ENCODE peak calls at places on chromosomes 4 and X, in ten cellular contexts. X is epithelial cell of esophagus; U is effector memory CD8-positive, alpha-beta T cell; Z is activated naive CD4-positive, alpha-beta T cell treated with anti-CD3 and anti-CD28 coated beads, Interleukin-2, amount 10 ng/mL, durations not matched to agents 7 days and 5 days; H is stimulated activated CD4-positive, alpha-beta T cell treated with anti-CD3 and anti-CD28 coated beads, Interleukin-4, amount 100 ng/mL, for 1 hour; P is GM06990; S is ovary; I is posterior cingulate gyrus; T is ELR; G is NCI-H1105. K is an unnamed sample.

GRCh38 chr4:187618701-187619278 is 376.8 kb upstream of the ZFP42 start:
- DNase-seq in U (no peak), T (peak), X (peak), I (no peak), S (no peak), P (no peak), H (no peak), Z (no peak), G (no peak), K (peak)

GRCh38 chr4:168928875-168929274 is 81.2 kb downstream of the CBR4 start:
- DNase-seq in S (no peak), I (no peak), H (no peak), X (no peak), T (no peak), G (no peak), Z (no peak), P (no peak), U (no peak), K (no peak)

GRCh38 chr4:74104145-74104544 is 5.2 kb upstream of the CXCL2 start:
- DNase-seq in U (no peak), S (no peak), T (no peak), X (no peak), H (no peak), P (no peak), Z (no peak), G (no peak), I (no peak), K (no peak)

GRCh38 chr4:11456441-11456840 is 27.7 kb upstream of the HS3ST1 start:
- DNase-seq in G (no peak), H (no peak), P (no peak), U (no peak), T (no peak), Z (no peak), X (no peak), I (no peak), S (no peak), K (no peak)

GRCh38 chrX:26670521-26670920 is 454.6 kb downstream of the MAGEB5 start:
- DNase-seq in X (no peak), S (no peak), Z (no peak), H (no peak), U (no peak), T (no peak), P (no peak), G (no peak), I (no peak), K (no peak)

GRCh38 chrX:48508400-48509244 is at the start of gene PORCN:
- DNase-seq in S (peak), Z (peak), U (peak), T (peak), X (peak), P (peak), H (peak), I (peak), G (no peak), K (peak)

GRCh38 chrX:16804923-16805464 is 18.7 kb downstream of the TXLNG start:
- DNase-seq in P (no peak), T (no peak), S (peak), G (no peak), I (no peak), Z (no peak), X (no peak), H (no peak), U (no peak), K (no peak)

GRCh38 chrX:119753639-119754257 is 4.6 kb upstream of the SOWAHD start:
- DNase-seq in H (no peak), G (peak), Z (peak), S (no peak), T (peak), X (peak), U (peak), P (no peak), I (no peak), K (peak)

GRCh38 chr4:152817331-152817730 is 37.6 kb downstream of the ARFIP1 start:
- DNase-seq in X (no peak), Z (no peak), S (no peak), G (no peak), P (no peak), I (no peak), U (no peak), H (no peak), T (no peak), K (no peak)

GRCh38 chr4:48944659-48945290 is 38.2 kb upstream of the OCIAD2 start:
- DNase-seq in Z (peak), I (no peak), X (peak), H (peak), S (no peak), T (no peak), U (peak), P (no peak), G (no peak), K (peak)

GRCh38 chrX:31252133-31252532 is 180.3 kb upstream of the FTHL17 start:
- DNase-seq in H (no peak), P (no peak), I (no peak), Z (no peak), T (no peak), G (no peak), U (no peak), X (no peak), S (no peak), K (no peak)

GRCh38 chr4:186676531-186677158 is 47.0 kb downstream of the FAT1 start:
- DNase-seq in G (no peak), P (no peak), S (no peak), X (peak), T (peak), I (no peak), U (no peak), H (no peak), Z (no peak), K (peak)

GRCh38 chr4:82765134-82765533 is 33.5 kb downstream of the SCD5 start:
- DNase-seq in Z (no peak), T (no peak), U (no peak), X (no peak), H (no peak), G (no peak), P (no peak), S (no peak), I (no peak), K (no peak)

GRCh38 chr4:146095091-146095690 is 80.3 kb upstream of the LSM6 start:
- DNase-seq in S (no peak), H (no peak), G (peak), P (no peak), T (peak), Z (peak), X (peak), I (no peak), U (no peak), K (peak)

GRCh38 chrX:49167740-49168108 is 4.0 kb upstream of the PLP2 start:
- DNase-seq in T (no peak), X (no peak), G (no peak), I (no peak), S (no peak), Z (no peak), P (no peak), U (no peak), H (no peak), K (no peak)

GRCh38 chr4:154982187-154983047 is 201.3 kb downstream of the RBM46 start:
- DNase-seq in U (peak), G (no peak), X (peak), S (peak), P (no peak), H (peak), Z (peak), T (peak), I (peak), K (peak)

GRCh38 chr4:121711263-121712000 is 14.7 kb upstream of the ANXA5 start:
- DNase-seq in S (peak), T (peak), P (peak), H (peak), X (peak), Z (no peak), I (peak), G (no peak), U (no peak), K (peak)

GRCh38 chr4:76420901-76421581 is at the start of gene CCDC158:
- DNase-seq in Z (peak), G (no peak), I (no peak), S (no peak), U (no peak), H (peak), T (no peak), X (peak), P (no peak), K (no peak)

GRCh38 chr4:139609647-139610046 is 53.6 kb upstream of the SETD7 start:
- DNase-seq in U (no peak), X (peak), S (no peak), I (no peak), Z (no peak), T (peak), G (no peak), H (no peak), P (no peak), K (peak)

GRCh38 chr4:3375688-3376087 is 66.1 kb upstream of the HGFAC start:
- DNase-seq in S (no peak), P (no peak), U (no peak), H (no peak), G (no peak), X (peak), T (peak), Z (no peak), I (no peak), K (peak)

GRCh38 chr4:17092990-17093880 is 194.8 kb upstream of the LDB2 start:
- DNase-seq in P (no peak), Z (no peak), S (no peak), X (no peak), G (no peak), T (no peak), H (no peak), I (no peak), U (no peak), K (no peak)

GRCh38 chrX:41122664-41123257 is 37.5 kb downstream of the USP9X start:
- DNase-seq in G (no peak), U (no peak), Z (no peak), X (peak), T (no peak), P (no peak), H (no peak), S (no peak), I (no peak), K (no peak)

GRCh38 chr4:113919611-113920010 is 59.8 kb downstream of the ARSJ start:
- DNase-seq in X (peak), Z (no peak), H (no peak), T (peak), G (no peak), P (no peak), S (no peak), U (no peak), I (no peak), K (peak)

GRCh38 chr4:85909851-85910250 is 434.9 kb downstream of the ARHGAP24 start:
- DNase-seq in T (no peak), I (no peak), S (no peak), P (no peak), X (no peak), H (no peak), U (no peak), G (no peak), Z (no peak), K (no peak)

GRCh38 chr4:181578911-181579310 is 664.3 kb upstream of the TENM3 start:
- DNase-seq in T (no peak), X (no peak), I (no peak), H (no peak), Z (no peak), P (no peak), U (no peak), G (no peak), S (no peak), K (no peak)

GRCh38 chrX:6184900-6185515 is 43.7 kb downstream of the NLGN4X start:
- DNase-seq in H (no peak), U (no peak), P (no peak), S (no peak), G (no peak), Z (no peak), I (no peak), X (peak), T (no peak), K (peak)

GRCh38 chr4:86968477-86969015 is 33.7 kb downstream of the AFF1 start:
- DNase-seq in I (no peak), H (no peak), Z (no peak), T (no peak), S (no peak), U (no peak), X (no peak), G (no peak), P (no peak), K (no peak)

GRCh38 chr4:158821228-158822009 is 52.6 kb downstream of the FNIP2 start:
- DNase-seq in P (no peak), U (no peak), T (peak), S (no peak), Z (no peak), X (no peak), I (no peak), G (no peak), H (no peak), K (peak)

GRCh38 chr4:39655206-39655605 is 16.5 kb upstream of the SMIM14 start:
- DNase-seq in T (no peak), P (no peak), H (no peak), X (no peak), U (no peak), I (no peak), Z (no peak), G (no peak), S (no peak), K (no peak)

GRCh38 chr4:42627887-42628646 is 28.8 kb downstream of the ATP8A1 start:
- DNase-seq in P (peak), T (no peak), H (peak), I (peak), X (no peak), Z (peak), S (peak), U (peak), G (no peak), K (no peak)

GRCh38 chr4:107937040-107937439 is 5.7 kb downstream of the CYP2U1 start:
- DNase-seq in U (no peak), T (no peak), I (no peak), Z (no peak), P (no peak), G (no peak), H (no peak), S (no peak), X (no peak), K (no peak)

GRCh38 chr4:76498550-76498949 is 63.5 kb downstream of the SHROOM3 start:
- DNase-seq in U (no peak), T (no peak), P (no peak), X (no peak), S (no peak), Z (no peak), G (no peak), H (no peak), I (no peak), K (no peak)

GRCh38 chr4:924107-925096 is 7.7 kb downstream of the GAK start:
- DNase-seq in Z (no peak), T (peak), P (peak), I (no peak), U (no peak), X (peak), G (no peak), S (no peak), H (no peak), K (peak)

GRCh38 chr4:159360549-159360948 is 257.7 kb downstream of the RAPGEF2 start:
- DNase-seq in P (no peak), I (no peak), U (no peak), G (no peak), Z (no peak), T (peak), H (no peak), S (no peak), X (peak), K (peak)

GRCh38 chr4:40402556-40402955 is 67.4 kb downstream of the CHRNA9 start:
- DNase-seq in P (no peak), S (no peak), Z (no peak), X (peak), U (no peak), T (no peak), H (no peak), G (no peak), I (no peak), K (peak)

GRCh38 chr4:83751336-83751949 is 215.5 kb downstream of the GPAT3 start:
- DNase-seq in T (peak), S (no peak), H (no peak), U (no peak), I (no peak), X (peak), P (no peak), G (no peak), Z (no peak), K (peak)

GRCh38 chr4:30720021-30720655 is at the start of gene PCDH7:
- DNase-seq in U (no peak), P (peak), X (peak), I (peak), H (no peak), Z (no peak), T (peak), G (peak), S (peak), K (peak)

GRCh38 chr4:85420831-85421230 is 54.1 kb upstream of the ARHGAP24 start:
- DNase-seq in Z (no peak), X (no peak), G (no peak), T (no peak), I (no peak), P (no peak), U (no peak), S (no peak), H (no peak), K (no peak)